ENCODE peak calls at places on chromosomes 1 and 21, in six cellular contexts. O is stimulated activated naive CD4-positive, alpha-beta T cell; S is BJ; Y is uterus; V is MCF 10A; N is PC-9. W is an unnamed sample.

GRCh38 chr1:200776949-200777348 is 38.3 kb downstream of the CAMSAP2 start:
- DNase-seq in O (no peak), S (no peak), Y (no peak), V (peak), N (no peak), W (peak)

GRCh38 chr1:214018605-214019268 is 31.0 kb downstream of the PROX1 start:
- DNase-seq in O (no peak), S (no peak), Y (no peak), V (no peak), N (no peak), W (no peak)

GRCh38 chr1:103327054-103327719 is 198.3 kb upstream of the RNPC3 start:
- DNase-seq in O (no peak), S (no peak), Y (no peak), V (no peak), N (no peak), W (no peak)

GRCh38 chr1:2023187-2023586 is 4.0 kb downstream of the GABRD start:
- DNase-seq in O (no peak), S (no peak), Y (no peak), V (no peak), N (no peak), W (no peak)

GRCh38 chr1:32309960-32310359 is 18.1 kb downstream of the HDAC1 start:
- DNase-seq in O (no peak), S (no peak), Y (no peak), V (no peak), N (no peak), W (no peak)

GRCh38 chr1:56074357-56074717 is 505.0 kb downstream of the PLPP3 start:
- DNase-seq in O (no peak), S (no peak), Y (no peak), V (no peak), N (no peak), W (no peak)

GRCh38 chr1:41545996-41546938 is 61.8 kb upstream of the EDN2 start:
- DNase-seq in O (no peak), S (no peak), Y (peak), V (no peak), N (no peak), W (no peak)

GRCh38 chr1:9289090-9289534 is 3.6 kb upstream of the SPSB1 start:
- DNase-seq in O (peak), S (no peak), Y (peak), V (peak), N (peak), W (peak)

GRCh38 chr1:9129391-9130041 is 614 bp upstream of the GPR157 start:
- DNase-seq in O (peak), S (no peak), Y (peak), V (peak), N (peak), W (peak)

GRCh38 chr1:25131794-25132193 is 100.5 kb downstream of the SYF2 start:
- DNase-seq in O (no peak), S (no peak), Y (no peak), V (no peak), N (no peak), W (no peak)

GRCh38 chr1:173355281-173356031 is 121.7 kb upstream of the PRDX6 start:
- DNase-seq in O (no peak), S (no peak), Y (no peak), V (no peak), N (no peak), W (no peak)

GRCh38 chr1:232486454-232487202 is 143.3 kb downstream of the SIPA1L2 start:
- DNase-seq in O (no peak), S (no peak), Y (no peak), V (peak), N (no peak), W (peak)

GRCh38 chr21:35102488-35103407 is 53.6 kb upstream of the RUNX1 start:
- DNase-seq in O (peak), S (no peak), Y (no peak), V (no peak), N (no peak), W (peak)

GRCh38 chr1:237695878-237696277 is 194.8 kb downstream of the ZP4 start:
- DNase-seq in O (no peak), S (no peak), Y (no peak), V (no peak), N (no peak), W (no peak)

GRCh38 chr1:78678324-78678723 is 28.7 kb downstream of the IFI44 start:
- DNase-seq in O (no peak), S (no peak), Y (no peak), V (no peak), N (no peak), W (no peak)